ENCODE peak calls at places on chromosomes 12 and 14, in six cellular contexts. One of them, this sample, is unnamed.

GRCh38 chr12:102542816-102543448 is 62.6 kb upstream of the IGF1 start:
- DNase-seq in choroid plexus epithelial cell: no peak
- DNase-seq in sigmoid colon: no peak
- DNase-seq in CD4-positive, alpha-beta T cell: no peak
- DNase-seq in posterior cingulate gyrus: no peak
- DNase-seq in NCI-H524: no peak
- DNase-seq in this sample: no peak

GRCh38 chr12:104011265-104011664 is 38.7 kb downstream of the GLT8D2 start:
- DNase-seq in NCI-H524: no peak
- DNase-seq in sigmoid colon: no peak
- DNase-seq in posterior cingulate gyrus: no peak
- DNase-seq in choroid plexus epithelial cell: peak; percentile 88
- DNase-seq in CD4-positive, alpha-beta T cell: no peak
- DNase-seq in this sample: peak; percentile 93

GRCh38 chr12:15590180-15590826 is 198.9 kb downstream of the EPS8 start:
- DNase-seq in posterior cingulate gyrus: peak; percentile 52
- DNase-seq in NCI-H524: peak; percentile 43
- DNase-seq in CD4-positive, alpha-beta T cell: peak; percentile 15
- DNase-seq in choroid plexus epithelial cell: peak; percentile 86
- DNase-seq in sigmoid colon: peak; percentile 68
- DNase-seq in this sample: peak; percentile 70

GRCh38 chr12:47987411-47988072 is 16.7 kb downstream of the COL2A1 start:
- DNase-seq in CD4-positive, alpha-beta T cell: no peak
- DNase-seq in NCI-H524: no peak
- DNase-seq in sigmoid colon: peak; percentile 52
- DNase-seq in posterior cingulate gyrus: no peak
- DNase-seq in choroid plexus epithelial cell: no peak
- DNase-seq in this sample: no peak

GRCh38 chr12:120438495-120439198 is 734 bp downstream of the COX6A1 start:
- DNase-seq in CD4-positive, alpha-beta T cell: no peak
- DNase-seq in choroid plexus epithelial cell: no peak
- DNase-seq in sigmoid colon: no peak
- DNase-seq in NCI-H524: no peak
- DNase-seq in posterior cingulate gyrus: no peak
- DNase-seq in this sample: peak; percentile 36

GRCh38 chr12:132270969-132271754 is 58.2 kb downstream of the GALNT9 start:
- DNase-seq in NCI-H524: no peak
- DNase-seq in posterior cingulate gyrus: no peak
- DNase-seq in sigmoid colon: no peak
- DNase-seq in choroid plexus epithelial cell: no peak
- DNase-seq in CD4-positive, alpha-beta T cell: no peak
- DNase-seq in this sample: no peak

GRCh38 chr14:105166571-105167302 is 1.8 kb downstream of the JAG2 start:
- DNase-seq in CD4-positive, alpha-beta T cell: no peak
- DNase-seq in NCI-H524: no peak
- DNase-seq in sigmoid colon: no peak
- DNase-seq in posterior cingulate gyrus: no peak
- DNase-seq in choroid plexus epithelial cell: no peak
- DNase-seq in this sample: no peak

GRCh38 chr12:126782083-126782482 is 1484.9 kb upstream of the TMEM132C start:
- DNase-seq in choroid plexus epithelial cell: no peak
- DNase-seq in sigmoid colon: no peak
- DNase-seq in CD4-positive, alpha-beta T cell: no peak
- DNase-seq in NCI-H524: no peak
- DNase-seq in posterior cingulate gyrus: no peak
- DNase-seq in this sample: no peak

GRCh38 chr14:102827716-102828115 is 50.5 kb downstream of the TRAF3 start:
- DNase-seq in CD4-positive, alpha-beta T cell: no peak
- DNase-seq in posterior cingulate gyrus: no peak
- DNase-seq in NCI-H524: no peak
- DNase-seq in choroid plexus epithelial cell: peak; percentile 33
- DNase-seq in sigmoid colon: no peak
- DNase-seq in this sample: no peak

GRCh38 chr12:128381961-128382360 is 115.0 kb downstream of the TMEM132C start:
- DNase-seq in sigmoid colon: no peak
- DNase-seq in choroid plexus epithelial cell: no peak
- DNase-seq in posterior cingulate gyrus: no peak
- DNase-seq in CD4-positive, alpha-beta T cell: no peak
- DNase-seq in NCI-H524: no peak
- DNase-seq in this sample: no peak

GRCh38 chr14:32366256-32366655 is 37.2 kb downstream of the AKAP6 start:
- DNase-seq in CD4-positive, alpha-beta T cell: no peak
- DNase-seq in posterior cingulate gyrus: peak; percentile 55
- DNase-seq in choroid plexus epithelial cell: peak; percentile 75
- DNase-seq in sigmoid colon: no peak
- DNase-seq in NCI-H524: no peak
- DNase-seq in this sample: no peak

GRCh38 chr12:121139301-121139700 is 6.6 kb downstream of the P2RX7 start:
- DNase-seq in choroid plexus epithelial cell: no peak
- DNase-seq in NCI-H524: no peak
- DNase-seq in CD4-positive, alpha-beta T cell: no peak
- DNase-seq in posterior cingulate gyrus: peak; percentile 28
- DNase-seq in sigmoid colon: no peak
- DNase-seq in this sample: no peak

GRCh38 chr12:94792690-94793089 is 142.3 kb upstream of the TMCC3 start:
- DNase-seq in NCI-H524: no peak
- DNase-seq in posterior cingulate gyrus: no peak
- DNase-seq in choroid plexus epithelial cell: peak; percentile 82
- DNase-seq in CD4-positive, alpha-beta T cell: no peak
- DNase-seq in sigmoid colon: no peak
- DNase-seq in this sample: no peak

GRCh38 chr12:52477651-52478050 is 4.0 kb upstream of the KRT6C start:
- DNase-seq in sigmoid colon: no peak
- DNase-seq in CD4-positive, alpha-beta T cell: no peak
- DNase-seq in posterior cingulate gyrus: no peak
- DNase-seq in NCI-H524: no peak
- DNase-seq in choroid plexus epithelial cell: no peak
- DNase-seq in this sample: no peak

GRCh38 chr12:20475542-20475941 is 107.2 kb downstream of the PDE3A start:
- DNase-seq in sigmoid colon: no peak
- DNase-seq in posterior cingulate gyrus: no peak
- DNase-seq in choroid plexus epithelial cell: peak; percentile 51
- DNase-seq in NCI-H524: no peak
- DNase-seq in CD4-positive, alpha-beta T cell: no peak
- DNase-seq in this sample: no peak

GRCh38 chr12:71584356-71584755 is 79.3 kb downstream of the ZFC3H1 start:
- DNase-seq in choroid plexus epithelial cell: no peak
- DNase-seq in sigmoid colon: no peak
- DNase-seq in NCI-H524: no peak
- DNase-seq in posterior cingulate gyrus: no peak
- DNase-seq in CD4-positive, alpha-beta T cell: no peak
- DNase-seq in this sample: no peak

GRCh38 chr12:15732341-15733061 is 56.7 kb downstream of the EPS8 start:
- DNase-seq in posterior cingulate gyrus: no peak
- DNase-seq in choroid plexus epithelial cell: peak; percentile 43
- DNase-seq in NCI-H524: no peak
- DNase-seq in CD4-positive, alpha-beta T cell: no peak
- DNase-seq in sigmoid colon: no peak
- DNase-seq in this sample: no peak

GRCh38 chr12:4115570-4115969 is 158.0 kb upstream of the CCND2 start:
- DNase-seq in NCI-H524: no peak
- DNase-seq in choroid plexus epithelial cell: no peak
- DNase-seq in CD4-positive, alpha-beta T cell: no peak
- DNase-seq in posterior cingulate gyrus: no peak
- DNase-seq in sigmoid colon: peak; percentile 34
- DNase-seq in this sample: no peak

GRCh38 chr14:103126873-103127304 is 3.6 kb downstream of the TNFAIP2 start:
- DNase-seq in CD4-positive, alpha-beta T cell: no peak
- DNase-seq in choroid plexus epithelial cell: no peak
- DNase-seq in sigmoid colon: peak; percentile 73
- DNase-seq in posterior cingulate gyrus: peak; percentile 42
- DNase-seq in NCI-H524: peak; percentile 58
- DNase-seq in this sample: peak; percentile 26

GRCh38 chr14:72810201-72810600 is 83.7 kb downstream of the DPF3 start:
- DNase-seq in sigmoid colon: no peak
- DNase-seq in posterior cingulate gyrus: no peak
- DNase-seq in NCI-H524: no peak
- DNase-seq in choroid plexus epithelial cell: no peak
- DNase-seq in CD4-positive, alpha-beta T cell: no peak
- DNase-seq in this sample: no peak

GRCh38 chr12:31353730-31354708 is 28.1 kb upstream of the SINHCAF start:
- DNase-seq in choroid plexus epithelial cell: peak; percentile 5
- DNase-seq in posterior cingulate gyrus: no peak
- DNase-seq in NCI-H524: peak; percentile 70
- DNase-seq in CD4-positive, alpha-beta T cell: no peak
- DNase-seq in sigmoid colon: no peak
- DNase-seq in this sample: no peak

GRCh38 chr14:95545769-95546168 is 10.9 kb downstream of the GLRX5 start:
- DNase-seq in NCI-H524: no peak
- DNase-seq in sigmoid colon: no peak
- DNase-seq in posterior cingulate gyrus: no peak
- DNase-seq in choroid plexus epithelial cell: peak; percentile 82
- DNase-seq in CD4-positive, alpha-beta T cell: no peak
- DNase-seq in this sample: peak; percentile 82

GRCh38 chr12:121668750-121669524 is 517 bp downstream of the MORN3 start:
- DNase-seq in sigmoid colon: no peak
- DNase-seq in NCI-H524: no peak
- DNase-seq in CD4-positive, alpha-beta T cell: peak; percentile 57
- DNase-seq in choroid plexus epithelial cell: peak; percentile 48
- DNase-seq in posterior cingulate gyrus: no peak
- DNase-seq in this sample: peak; percentile 24

GRCh38 chr12:121465921-121466799 is 66.2 kb downstream of the RNF34 start:
- DNase-seq in CD4-positive, alpha-beta T cell: peak; percentile 33
- DNase-seq in sigmoid colon: no peak
- DNase-seq in posterior cingulate gyrus: no peak
- DNase-seq in choroid plexus epithelial cell: peak; percentile 21
- DNase-seq in NCI-H524: peak; percentile 11
- DNase-seq in this sample: peak; percentile 29

GRCh38 chr12:96886998-96887677 is 19.9 kb upstream of the NEDD1 start:
- DNase-seq in NCI-H524: no peak
- DNase-seq in CD4-positive, alpha-beta T cell: no peak
- DNase-seq in posterior cingulate gyrus: peak; percentile 38
- DNase-seq in sigmoid colon: no peak
- DNase-seq in choroid plexus epithelial cell: peak; percentile 80
- DNase-seq in this sample: peak; percentile 26

GRCh38 chr12:69046372-69046771 is 113.4 kb upstream of the CPM start:
- DNase-seq in choroid plexus epithelial cell: no peak
- DNase-seq in NCI-H524: no peak
- DNase-seq in sigmoid colon: no peak
- DNase-seq in CD4-positive, alpha-beta T cell: no peak
- DNase-seq in posterior cingulate gyrus: no peak
- DNase-seq in this sample: no peak

GRCh38 chr12:40238221-40238902 is 13.6 kb downstream of the LRRK2 start:
- DNase-seq in NCI-H524: no peak
- DNase-seq in sigmoid colon: no peak
- DNase-seq in choroid plexus epithelial cell: peak; percentile 17
- DNase-seq in posterior cingulate gyrus: no peak
- DNase-seq in CD4-positive, alpha-beta T cell: no peak
- DNase-seq in this sample: no peak

GRCh38 chr12:51907083-51907863 is at the start of gene ACVRL1:
- DNase-seq in CD4-positive, alpha-beta T cell: no peak
- DNase-seq in posterior cingulate gyrus: no peak
- DNase-seq in choroid plexus epithelial cell: no peak
- DNase-seq in NCI-H524: no peak
- DNase-seq in sigmoid colon: peak; percentile 69
- DNase-seq in this sample: peak; percentile 59

GRCh38 chr12:27142102-27142721 is 59.8 kb upstream of the C12orf71 start:
- DNase-seq in NCI-H524: peak; percentile 5
- DNase-seq in sigmoid colon: peak; percentile 79
- DNase-seq in choroid plexus epithelial cell: peak; percentile 92
- DNase-seq in posterior cingulate gyrus: peak; percentile 54
- DNase-seq in CD4-positive, alpha-beta T cell: peak; percentile 14
- DNase-seq in this sample: peak; percentile 83

GRCh38 chr12:111126331-111126730 is 206.0 kb upstream of the MYL2 start:
- DNase-seq in CD4-positive, alpha-beta T cell: no peak
- DNase-seq in sigmoid colon: no peak
- DNase-seq in posterior cingulate gyrus: no peak
- DNase-seq in NCI-H524: no peak
- DNase-seq in choroid plexus epithelial cell: no peak
- DNase-seq in this sample: no peak

GRCh38 chr14:46405095-46405494 is 246.5 kb downstream of the RPL10L start:
- DNase-seq in choroid plexus epithelial cell: no peak
- DNase-seq in posterior cingulate gyrus: no peak
- DNase-seq in CD4-positive, alpha-beta T cell: no peak
- DNase-seq in NCI-H524: no peak
- DNase-seq in sigmoid colon: no peak
- DNase-seq in this sample: no peak

GRCh38 chr12:89884365-89884915 is 175.8 kb upstream of the ATP2B1 start:
- DNase-seq in sigmoid colon: no peak
- DNase-seq in choroid plexus epithelial cell: peak; percentile 13
- DNase-seq in posterior cingulate gyrus: no peak
- DNase-seq in CD4-positive, alpha-beta T cell: no peak
- DNase-seq in NCI-H524: peak; percentile 28
- DNase-seq in this sample: no peak

GRCh38 chr12:49040364-49040855 is 20.2 kb downstream of the KMT2D start:
- DNase-seq in sigmoid colon: no peak
- DNase-seq in posterior cingulate gyrus: no peak
- DNase-seq in CD4-positive, alpha-beta T cell: no peak
- DNase-seq in choroid plexus epithelial cell: no peak
- DNase-seq in NCI-H524: no peak
- DNase-seq in this sample: no peak

GRCh38 chr12:52604859-52605258 is 3.6 kb upstream of the KRT72 start:
- DNase-seq in CD4-positive, alpha-beta T cell: no peak
- DNase-seq in NCI-H524: no peak
- DNase-seq in choroid plexus epithelial cell: no peak
- DNase-seq in sigmoid colon: no peak
- DNase-seq in posterior cingulate gyrus: no peak
- DNase-seq in this sample: no peak

GRCh38 chr12:79975143-79975542 is 40.2 kb upstream of the PPP1R12A start:
- DNase-seq in sigmoid colon: no peak
- DNase-seq in NCI-H524: no peak
- DNase-seq in choroid plexus epithelial cell: no peak
- DNase-seq in posterior cingulate gyrus: no peak
- DNase-seq in CD4-positive, alpha-beta T cell: no peak
- DNase-seq in this sample: no peak

GRCh38 chr14:78709795-78710569 is 539.8 kb downstream of the NRXN3 start:
- DNase-seq in sigmoid colon: no peak
- DNase-seq in posterior cingulate gyrus: no peak
- DNase-seq in choroid plexus epithelial cell: no peak
- DNase-seq in NCI-H524: no peak
- DNase-seq in CD4-positive, alpha-beta T cell: no peak
- DNase-seq in this sample: no peak

GRCh38 chr14:54881235-54881760 is 21.3 kb downstream of the GCH1 start:
- DNase-seq in posterior cingulate gyrus: no peak
- DNase-seq in sigmoid colon: no peak
- DNase-seq in CD4-positive, alpha-beta T cell: peak; percentile 17
- DNase-seq in choroid plexus epithelial cell: peak; percentile 87
- DNase-seq in NCI-H524: no peak
- DNase-seq in this sample: no peak

This sample was measured in endothelial cell of umbilical vein.